ENCODE peak calls at places on chromosomes 1 and 21, in eight cellular contexts. One of them, this sample, is unnamed. For H3K4me1, the result is how much of the 10 kb centered on the place peaks cover.

GRCh38 chr1:24362982-24363614 is 43.9 kb downstream of the GRHL3 start:
- DNase-seq in cardiac muscle cell: no peak
- DNase-seq in right lobe of liver: no peak
- DNase-seq in mesenchymal stem cell: peak
- DNase-seq in naive thymus-derived CD4-positive, alpha-beta T cell: no peak
- DNase-seq in MM.1S: no peak
- DNase-seq in psoas muscle: no peak
- DNase-seq in astrocyte: peak
- DNase-seq in this sample: no peak

GRCh38 chr1:213003281-213003680 is 12.4 kb downstream of the ANGEL2 start:
- DNase-seq in MM.1S: no peak
- DNase-seq in naive thymus-derived CD4-positive, alpha-beta T cell: no peak
- DNase-seq in psoas muscle: no peak
- DNase-seq in astrocyte: no peak
- DNase-seq in right lobe of liver: no peak
- DNase-seq in mesenchymal stem cell: no peak
- DNase-seq in cardiac muscle cell: no peak
- DNase-seq in this sample: no peak

GRCh38 chr21:44878053-44878982 is 4.8 kb upstream of the PTTG1IP start:
- DNase-seq in naive thymus-derived CD4-positive, alpha-beta T cell: no peak
- DNase-seq in psoas muscle: no peak
- DNase-seq in cardiac muscle cell: no peak
- DNase-seq in mesenchymal stem cell: peak
- DNase-seq in MM.1S: no peak
- DNase-seq in right lobe of liver: peak
- DNase-seq in astrocyte: no peak
- DNase-seq in this sample: no peak

GRCh38 chr1:85398391-85399064 is 66.4 kb downstream of the DDAH1 start:
- DNase-seq in cardiac muscle cell: no peak
- DNase-seq in naive thymus-derived CD4-positive, alpha-beta T cell: no peak
- DNase-seq in MM.1S: peak
- DNase-seq in right lobe of liver: no peak
- DNase-seq in psoas muscle: no peak
- DNase-seq in astrocyte: peak
- DNase-seq in mesenchymal stem cell: peak
- DNase-seq in this sample: no peak

GRCh38 chr1:15540201-15540600 is 13.6 kb downstream of the DNAJC16 start:
- DNase-seq in cardiac muscle cell: no peak
- DNase-seq in right lobe of liver: no peak
- DNase-seq in naive thymus-derived CD4-positive, alpha-beta T cell: no peak
- DNase-seq in mesenchymal stem cell: peak
- DNase-seq in astrocyte: peak
- DNase-seq in psoas muscle: no peak
- DNase-seq in MM.1S: no peak
- DNase-seq in this sample: no peak

GRCh38 chr1:40834968-40835545 is 27.1 kb downstream of the CITED4 start:
- DNase-seq in mesenchymal stem cell: no peak
- DNase-seq in cardiac muscle cell: no peak
- DNase-seq in naive thymus-derived CD4-positive, alpha-beta T cell: no peak
- DNase-seq in psoas muscle: no peak
- DNase-seq in right lobe of liver: no peak
- DNase-seq in MM.1S: no peak
- DNase-seq in astrocyte: no peak
- DNase-seq in this sample: peak

GRCh38 chr1:72435025-72435424 is 152.7 kb upstream of the NEGR1 start:
- DNase-seq in MM.1S: no peak
- DNase-seq in astrocyte: peak
- DNase-seq in psoas muscle: no peak
- DNase-seq in cardiac muscle cell: no peak
- DNase-seq in naive thymus-derived CD4-positive, alpha-beta T cell: no peak
- DNase-seq in right lobe of liver: no peak
- DNase-seq in mesenchymal stem cell: no peak
- DNase-seq in this sample: no peak

GRCh38 chr1:63545780-63546179 is 22.5 kb downstream of the EFCAB7 start:
- DNase-seq in astrocyte: peak
- DNase-seq in mesenchymal stem cell: peak
- DNase-seq in naive thymus-derived CD4-positive, alpha-beta T cell: no peak
- DNase-seq in MM.1S: no peak
- DNase-seq in psoas muscle: no peak
- DNase-seq in right lobe of liver: no peak
- DNase-seq in cardiac muscle cell: no peak
- DNase-seq in this sample: no peak

GRCh38 chr1:53625766-53626520 is 113.0 kb downstream of the GLIS1 start:
- DNase-seq in psoas muscle: no peak
- DNase-seq in MM.1S: no peak
- DNase-seq in right lobe of liver: no peak
- DNase-seq in naive thymus-derived CD4-positive, alpha-beta T cell: no peak
- DNase-seq in mesenchymal stem cell: no peak
- DNase-seq in cardiac muscle cell: no peak
- DNase-seq in astrocyte: no peak
- DNase-seq in this sample: no peak

GRCh38 chr1:16276302-16277020 is 39.5 kb upstream of the CPLANE2 start:
- DNase-seq in astrocyte: no peak
- DNase-seq in naive thymus-derived CD4-positive, alpha-beta T cell: no peak
- DNase-seq in mesenchymal stem cell: no peak
- DNase-seq in cardiac muscle cell: no peak
- DNase-seq in right lobe of liver: no peak
- DNase-seq in psoas muscle: no peak
- DNase-seq in MM.1S: no peak
- DNase-seq in this sample: no peak

GRCh38 chr1:17798011-17798410 is 42.9 kb downstream of the ACTL8 start:
- DNase-seq in MM.1S: no peak
- DNase-seq in cardiac muscle cell: no peak
- DNase-seq in astrocyte: no peak
- DNase-seq in naive thymus-derived CD4-positive, alpha-beta T cell: no peak
- DNase-seq in psoas muscle: no peak
- DNase-seq in right lobe of liver: no peak
- DNase-seq in mesenchymal stem cell: no peak
- DNase-seq in this sample: no peak

GRCh38 chr1:246769306-246769705 is 45.1 kb downstream of the SCCPDH start:
- DNase-seq in psoas muscle: peak
- DNase-seq in cardiac muscle cell: no peak
- DNase-seq in naive thymus-derived CD4-positive, alpha-beta T cell: no peak
- DNase-seq in astrocyte: peak
- DNase-seq in mesenchymal stem cell: no peak
- DNase-seq in MM.1S: no peak
- DNase-seq in right lobe of liver: peak
- DNase-seq in this sample: no peak

DNA sequence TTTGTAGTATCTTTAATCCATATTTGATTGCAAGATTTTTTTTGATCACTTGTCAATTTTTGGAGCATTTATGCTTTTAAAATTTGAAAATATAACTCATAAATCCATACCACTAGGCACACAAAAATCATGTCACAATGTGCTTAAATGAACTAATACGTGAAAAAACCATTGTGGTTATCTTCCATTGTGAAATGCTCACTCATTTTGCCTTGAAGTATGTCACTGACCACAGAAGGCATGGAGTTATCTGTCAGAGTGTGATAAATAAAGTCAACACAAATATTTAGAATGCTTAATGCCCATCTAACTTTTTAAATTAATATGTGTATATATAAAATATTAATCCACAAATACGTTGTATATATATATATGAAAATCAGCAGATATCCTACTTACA is 347.2 kb downstream of the PTPRC start:
- DNase-seq in cardiac muscle cell: no peak
- DNase-seq in psoas muscle: no peak
- DNase-seq in MM.1S: no peak
- DNase-seq in mesenchymal stem cell: peak
- DNase-seq in astrocyte: no peak
- DNase-seq in right lobe of liver: no peak
- DNase-seq in naive thymus-derived CD4-positive, alpha-beta T cell: no peak
- DNase-seq in this sample: no peak
- H3K4me1 ChIP-seq in cardiac muscle cell: under half
- H3K4me1 ChIP-seq in psoas muscle: under half
- H3K4me1 ChIP-seq in MM.1S: under half
- H3K4me1 ChIP-seq in mesenchymal stem cell: under half
- H3K4me1 ChIP-seq in astrocyte: under half
- H3K4me1 ChIP-seq in right lobe of liver: under half
- H3K4me1 ChIP-seq in naive thymus-derived CD4-positive, alpha-beta T cell: under half
- H3K4me1 ChIP-seq in this sample: under half

GRCh38 chr1:29282135-29282923 is 46.0 kb downstream of the PTPRU start:
- DNase-seq in MM.1S: no peak
- DNase-seq in mesenchymal stem cell: no peak
- DNase-seq in naive thymus-derived CD4-positive, alpha-beta T cell: no peak
- DNase-seq in cardiac muscle cell: no peak
- DNase-seq in psoas muscle: no peak
- DNase-seq in astrocyte: no peak
- DNase-seq in right lobe of liver: no peak
- DNase-seq in this sample: no peak

GRCh38 chr1:29282924-29283803 is 46.8 kb downstream of the PTPRU start:
- DNase-seq in naive thymus-derived CD4-positive, alpha-beta T cell: no peak
- DNase-seq in psoas muscle: peak
- DNase-seq in astrocyte: no peak
- DNase-seq in right lobe of liver: no peak
- DNase-seq in mesenchymal stem cell: peak
- DNase-seq in cardiac muscle cell: peak
- DNase-seq in MM.1S: peak
- DNase-seq in this sample: no peak

GRCh38 chr1:29284286-29284960 is 48.1 kb downstream of the PTPRU start:
- DNase-seq in astrocyte: no peak
- DNase-seq in mesenchymal stem cell: no peak
- DNase-seq in right lobe of liver: no peak
- DNase-seq in MM.1S: no peak
- DNase-seq in naive thymus-derived CD4-positive, alpha-beta T cell: no peak
- DNase-seq in cardiac muscle cell: no peak
- DNase-seq in psoas muscle: no peak
- DNase-seq in this sample: no peak

GRCh38 chr1:29284961-29285560 is 48.7 kb downstream of the PTPRU start:
- DNase-seq in psoas muscle: no peak
- DNase-seq in right lobe of liver: no peak
- DNase-seq in mesenchymal stem cell: no peak
- DNase-seq in cardiac muscle cell: no peak
- DNase-seq in naive thymus-derived CD4-positive, alpha-beta T cell: no peak
- DNase-seq in MM.1S: no peak
- DNase-seq in astrocyte: no peak
- DNase-seq in this sample: no peak

GRCh38 chr1:29283804-29284195 is 47.5 kb downstream of the PTPRU start:
- DNase-seq in astrocyte: no peak
- DNase-seq in mesenchymal stem cell: no peak
- DNase-seq in cardiac muscle cell: no peak
- DNase-seq in psoas muscle: no peak
- DNase-seq in naive thymus-derived CD4-positive, alpha-beta T cell: no peak
- DNase-seq in MM.1S: no peak
- DNase-seq in right lobe of liver: no peak
- DNase-seq in this sample: peak
- H3K4me3 ChIP-seq in astrocyte: no peak
- H3K4me3 ChIP-seq in mesenchymal stem cell: no peak
- H3K4me3 ChIP-seq in cardiac muscle cell: no peak
- H3K4me3 ChIP-seq in psoas muscle: no peak
- H3K4me3 ChIP-seq in naive thymus-derived CD4-positive, alpha-beta T cell: no peak
- H3K4me3 ChIP-seq in MM.1S: peak
- H3K4me3 ChIP-seq in right lobe of liver: no peak
- H3K4me3 ChIP-seq in this sample: no peak

GRCh38 chr1:29508458-29509107 is 272.3 kb downstream of the PTPRU start:
- DNase-seq in mesenchymal stem cell: no peak
- DNase-seq in MM.1S: no peak
- DNase-seq in astrocyte: no peak
- DNase-seq in right lobe of liver: peak
- DNase-seq in psoas muscle: no peak
- DNase-seq in cardiac muscle cell: no peak
- DNase-seq in naive thymus-derived CD4-positive, alpha-beta T cell: no peak
- DNase-seq in this sample: peak
- H3K4me1 ChIP-seq in mesenchymal stem cell: under half
- H3K4me1 ChIP-seq in MM.1S: under half
- H3K4me1 ChIP-seq in astrocyte: under half
- H3K4me1 ChIP-seq in right lobe of liver: under half
- H3K4me1 ChIP-seq in psoas muscle: under half
- H3K4me1 ChIP-seq in cardiac muscle cell: under half
- H3K4me1 ChIP-seq in naive thymus-derived CD4-positive, alpha-beta T cell: under half
- H3K4me1 ChIP-seq in this sample: under half

DNA sequence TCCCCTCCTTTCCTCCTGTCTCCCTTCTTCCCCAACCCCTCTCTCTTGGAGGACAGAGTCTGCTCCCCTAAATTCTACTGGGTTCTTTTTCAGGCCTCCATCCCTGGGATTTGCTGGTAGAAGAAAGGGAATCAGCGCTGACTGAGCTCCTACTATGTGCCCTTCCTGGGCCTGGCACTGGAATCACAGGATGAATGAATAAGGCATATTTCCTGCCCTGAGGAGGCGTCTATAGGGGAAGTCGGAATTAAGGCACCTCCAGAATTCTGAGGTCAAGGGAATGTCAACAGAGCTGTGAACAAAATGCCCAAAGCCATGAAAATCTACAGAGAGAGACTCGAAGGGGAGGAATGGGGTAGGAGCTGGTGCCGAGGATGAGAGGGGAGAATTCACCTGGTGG is 17.4 kb upstream of the BTG2 start:
- DNase-seq in cardiac muscle cell: no peak
- DNase-seq in astrocyte: no peak
- DNase-seq in right lobe of liver: no peak
- DNase-seq in mesenchymal stem cell: no peak
- DNase-seq in MM.1S: no peak
- DNase-seq in psoas muscle: no peak
- DNase-seq in naive thymus-derived CD4-positive, alpha-beta T cell: no peak
- DNase-seq in this sample: no peak
- H3K4me3 ChIP-seq in cardiac muscle cell: no peak
- H3K4me3 ChIP-seq in astrocyte: no peak
- H3K4me3 ChIP-seq in right lobe of liver: no peak
- H3K4me3 ChIP-seq in mesenchymal stem cell: no peak
- H3K4me3 ChIP-seq in MM.1S: peak
- H3K4me3 ChIP-seq in psoas muscle: no peak
- H3K4me3 ChIP-seq in naive thymus-derived CD4-positive, alpha-beta T cell: peak
- H3K4me3 ChIP-seq in this sample: no peak

DNA sequence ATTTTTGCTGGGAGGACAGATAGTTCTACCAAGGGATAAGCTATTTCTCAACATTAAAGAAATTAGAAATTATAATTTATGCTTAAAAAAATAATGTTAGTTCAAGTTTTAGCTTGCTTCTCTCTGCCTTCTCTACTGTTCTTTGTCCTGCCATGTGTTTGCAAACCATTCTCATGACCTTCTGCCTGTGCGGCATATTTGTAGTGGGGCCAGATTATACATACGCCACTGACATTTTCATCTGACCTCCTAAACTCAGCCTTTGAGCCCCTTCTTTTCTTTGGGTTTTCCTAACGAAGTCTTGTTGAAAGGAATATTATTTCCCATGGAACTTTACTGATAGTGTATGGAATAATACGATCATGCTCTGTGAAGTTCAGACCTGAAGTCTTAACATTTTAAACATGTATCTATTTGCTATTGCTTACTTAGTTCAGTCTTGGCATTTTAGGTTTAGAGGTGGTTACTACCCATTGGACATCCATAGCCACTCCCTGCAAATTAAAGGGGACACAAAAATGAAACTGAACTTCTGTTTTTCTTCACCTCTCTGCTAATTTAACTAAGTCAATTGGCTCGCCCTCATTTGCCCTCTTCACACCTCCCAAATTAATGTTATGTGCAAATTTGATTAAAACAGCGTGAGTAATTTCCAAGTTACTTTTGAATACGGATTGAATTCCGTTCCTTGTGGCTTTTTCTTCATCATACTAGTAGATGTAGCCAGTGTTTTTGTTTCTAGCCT is 15.6 kb downstream of the LRRC8D start:
- DNase-seq in psoas muscle: no peak
- DNase-seq in cardiac muscle cell: no peak
- DNase-seq in naive thymus-derived CD4-positive, alpha-beta T cell: no peak
- DNase-seq in MM.1S: no peak
- DNase-seq in right lobe of liver: no peak
- DNase-seq in astrocyte: no peak
- DNase-seq in mesenchymal stem cell: no peak
- DNase-seq in this sample: no peak
- H3K4me1 ChIP-seq in psoas muscle: under half
- H3K4me1 ChIP-seq in cardiac muscle cell: under half
- H3K4me1 ChIP-seq in naive thymus-derived CD4-positive, alpha-beta T cell: under half
- H3K4me1 ChIP-seq in MM.1S: under half
- H3K4me1 ChIP-seq in right lobe of liver: under half
- H3K4me1 ChIP-seq in astrocyte: under half
- H3K4me1 ChIP-seq in mesenchymal stem cell: under half
- H3K4me1 ChIP-seq in this sample: under half

This sample was measured in SJSA1.